ENCODE peak calls at places on chromosomes 12 and 14, in four cellular contexts. One of them, this sample, is unnamed.

GRCh38 chr12:114265036-114265435 is 140.9 kb downstream of the TBX5 start:
- DNase-seq in central memory CD4-positive, alpha-beta T cell: no peak
- DNase-seq in stimulated activated CD4-positive, alpha-beta T cell treated with anti-CD3 and anti-CD28 coated beads, Interleukin-1b, Interleukin-23, amount 100 ng/mL, for 24 hours: no peak
- DNase-seq in effector memory CD4-positive, alpha-beta T cell: no peak
- DNase-seq in this sample: no peak

GRCh38 chr14:105337966-105338365 is 23.4 kb downstream of the PACS2 start:
- DNase-seq in effector memory CD4-positive, alpha-beta T cell: no peak
- DNase-seq in central memory CD4-positive, alpha-beta T cell: no peak
- DNase-seq in stimulated activated CD4-positive, alpha-beta T cell treated with anti-CD3 and anti-CD28 coated beads, Interleukin-1b, Interleukin-23, amount 100 ng/mL, for 24 hours: no peak
- DNase-seq in this sample: no peak

GRCh38 chr12:90280033-90280432 is 571.4 kb upstream of the ATP2B1 start:
- DNase-seq in stimulated activated CD4-positive, alpha-beta T cell treated with anti-CD3 and anti-CD28 coated beads, Interleukin-1b, Interleukin-23, amount 100 ng/mL, for 24 hours: no peak
- DNase-seq in central memory CD4-positive, alpha-beta T cell: no peak
- DNase-seq in effector memory CD4-positive, alpha-beta T cell: no peak
- DNase-seq in this sample: no peak

GRCh38 chr12:47870175-47870781 is 34.5 kb downstream of the VDR start:
- DNase-seq in effector memory CD4-positive, alpha-beta T cell: no peak
- DNase-seq in central memory CD4-positive, alpha-beta T cell: no peak
- DNase-seq in stimulated activated CD4-positive, alpha-beta T cell treated with anti-CD3 and anti-CD28 coated beads, Interleukin-1b, Interleukin-23, amount 100 ng/mL, for 24 hours: no peak
- DNase-seq in this sample: no peak

GRCh38 chr14:80906946-80907345 is 34.6 kb downstream of the CEP128 start:
- DNase-seq in stimulated activated CD4-positive, alpha-beta T cell treated with anti-CD3 and anti-CD28 coated beads, Interleukin-1b, Interleukin-23, amount 100 ng/mL, for 24 hours: no peak
- DNase-seq in effector memory CD4-positive, alpha-beta T cell: no peak
- DNase-seq in central memory CD4-positive, alpha-beta T cell: no peak
- DNase-seq in this sample: no peak

GRCh38 chr14:24795406-24795805 is 161.4 kb upstream of the GZMB start:
- DNase-seq in stimulated activated CD4-positive, alpha-beta T cell treated with anti-CD3 and anti-CD28 coated beads, Interleukin-1b, Interleukin-23, amount 100 ng/mL, for 24 hours: no peak
- DNase-seq in central memory CD4-positive, alpha-beta T cell: no peak
- DNase-seq in effector memory CD4-positive, alpha-beta T cell: no peak
- DNase-seq in this sample: no peak

GRCh38 chr14:106024983-106025604 is 498.7 kb downstream of the TMEM121 start:
- DNase-seq in central memory CD4-positive, alpha-beta T cell: no peak
- DNase-seq in effector memory CD4-positive, alpha-beta T cell: no peak
- DNase-seq in stimulated activated CD4-positive, alpha-beta T cell treated with anti-CD3 and anti-CD28 coated beads, Interleukin-1b, Interleukin-23, amount 100 ng/mL, for 24 hours: no peak
- DNase-seq in this sample: no peak

GRCh38 chr12:10753066-10753465 is 29.9 kb upstream of the YBX3 start:
- DNase-seq in stimulated activated CD4-positive, alpha-beta T cell treated with anti-CD3 and anti-CD28 coated beads, Interleukin-1b, Interleukin-23, amount 100 ng/mL, for 24 hours: no peak
- DNase-seq in central memory CD4-positive, alpha-beta T cell: no peak
- DNase-seq in effector memory CD4-positive, alpha-beta T cell: no peak
- DNase-seq in this sample: no peak

GRCh38 chr12:6452245-6452731 is 446 bp downstream of the TAPBPL start:
- DNase-seq in effector memory CD4-positive, alpha-beta T cell: no peak
- DNase-seq in stimulated activated CD4-positive, alpha-beta T cell treated with anti-CD3 and anti-CD28 coated beads, Interleukin-1b, Interleukin-23, amount 100 ng/mL, for 24 hours: no peak
- DNase-seq in central memory CD4-positive, alpha-beta T cell: no peak
- DNase-seq in this sample: no peak

GRCh38 chr12:118136559-118137003 is 657 bp downstream of the PEBP1 start:
- DNase-seq in stimulated activated CD4-positive, alpha-beta T cell treated with anti-CD3 and anti-CD28 coated beads, Interleukin-1b, Interleukin-23, amount 100 ng/mL, for 24 hours: no peak
- DNase-seq in effector memory CD4-positive, alpha-beta T cell: no peak
- DNase-seq in central memory CD4-positive, alpha-beta T cell: peak; percentile 14
- DNase-seq in this sample: no peak

GRCh38 chr12:46446645-46447044 is 74.1 kb upstream of the SLC38A2 start:
- DNase-seq in stimulated activated CD4-positive, alpha-beta T cell treated with anti-CD3 and anti-CD28 coated beads, Interleukin-1b, Interleukin-23, amount 100 ng/mL, for 24 hours: no peak
- DNase-seq in effector memory CD4-positive, alpha-beta T cell: no peak
- DNase-seq in central memory CD4-positive, alpha-beta T cell: no peak
- DNase-seq in this sample: no peak

GRCh38 chr14:99730876-99731351 is 46.8 kb downstream of the CYP46A1 start:
- DNase-seq in stimulated activated CD4-positive, alpha-beta T cell treated with anti-CD3 and anti-CD28 coated beads, Interleukin-1b, Interleukin-23, amount 100 ng/mL, for 24 hours: no peak
- DNase-seq in central memory CD4-positive, alpha-beta T cell: no peak
- DNase-seq in effector memory CD4-positive, alpha-beta T cell: no peak
- DNase-seq in this sample: no peak

GRCh38 chr14:53953828-53954550 is 2.6 kb downstream of the BMP4 start:
- DNase-seq in stimulated activated CD4-positive, alpha-beta T cell treated with anti-CD3 and anti-CD28 coated beads, Interleukin-1b, Interleukin-23, amount 100 ng/mL, for 24 hours: no peak
- DNase-seq in effector memory CD4-positive, alpha-beta T cell: no peak
- DNase-seq in central memory CD4-positive, alpha-beta T cell: no peak
- DNase-seq in this sample: no peak

GRCh38 chr14:52837451-52837850 is 46.0 kb upstream of the GNPNAT1 start:
- DNase-seq in stimulated activated CD4-positive, alpha-beta T cell treated with anti-CD3 and anti-CD28 coated beads, Interleukin-1b, Interleukin-23, amount 100 ng/mL, for 24 hours: no peak
- DNase-seq in effector memory CD4-positive, alpha-beta T cell: no peak
- DNase-seq in central memory CD4-positive, alpha-beta T cell: no peak
- DNase-seq in this sample: no peak

GRCh38 chr12:10153271-10154144 is 18.4 kb downstream of the OLR1 start:
- DNase-seq in central memory CD4-positive, alpha-beta T cell: peak; percentile 50
- DNase-seq in effector memory CD4-positive, alpha-beta T cell: peak; percentile 8
- DNase-seq in stimulated activated CD4-positive, alpha-beta T cell treated with anti-CD3 and anti-CD28 coated beads, Interleukin-1b, Interleukin-23, amount 100 ng/mL, for 24 hours: peak; percentile 21
- DNase-seq in this sample: peak; percentile 20

GRCh38 chr12:2481346-2481745 is 313.4 kb upstream of the FKBP4 start:
- DNase-seq in stimulated activated CD4-positive, alpha-beta T cell treated with anti-CD3 and anti-CD28 coated beads, Interleukin-1b, Interleukin-23, amount 100 ng/mL, for 24 hours: no peak
- DNase-seq in effector memory CD4-positive, alpha-beta T cell: no peak
- DNase-seq in central memory CD4-positive, alpha-beta T cell: no peak
- DNase-seq in this sample: no peak

GRCh38 chr12:82880442-82880901 is 193.8 kb downstream of the TMTC2 start:
- DNase-seq in effector memory CD4-positive, alpha-beta T cell: no peak
- DNase-seq in stimulated activated CD4-positive, alpha-beta T cell treated with anti-CD3 and anti-CD28 coated beads, Interleukin-1b, Interleukin-23, amount 100 ng/mL, for 24 hours: no peak
- DNase-seq in central memory CD4-positive, alpha-beta T cell: no peak
- DNase-seq in this sample: no peak

GRCh38 chr12:131345521-131346436 is 365.1 kb upstream of the SFSWAP start:
- DNase-seq in central memory CD4-positive, alpha-beta T cell: no peak
- DNase-seq in stimulated activated CD4-positive, alpha-beta T cell treated with anti-CD3 and anti-CD28 coated beads, Interleukin-1b, Interleukin-23, amount 100 ng/mL, for 24 hours: no peak
- DNase-seq in effector memory CD4-positive, alpha-beta T cell: no peak
- DNase-seq in this sample: no peak

GRCh38 chr14:96554315-96554910 is 52.2 kb downstream of the PAPOLA start:
- DNase-seq in central memory CD4-positive, alpha-beta T cell: no peak
- DNase-seq in stimulated activated CD4-positive, alpha-beta T cell treated with anti-CD3 and anti-CD28 coated beads, Interleukin-1b, Interleukin-23, amount 100 ng/mL, for 24 hours: no peak
- DNase-seq in effector memory CD4-positive, alpha-beta T cell: no peak
- DNase-seq in this sample: no peak

GRCh38 chr14:95885866-95886265 is 9.2 kb downstream of the TUNAR start:
- DNase-seq in effector memory CD4-positive, alpha-beta T cell: no peak
- DNase-seq in stimulated activated CD4-positive, alpha-beta T cell treated with anti-CD3 and anti-CD28 coated beads, Interleukin-1b, Interleukin-23, amount 100 ng/mL, for 24 hours: no peak
- DNase-seq in central memory CD4-positive, alpha-beta T cell: no peak
- DNase-seq in this sample: no peak

GRCh38 chr12:109811624-109811995 is 21.6 kb downstream of the TRPV4 start:
- DNase-seq in stimulated activated CD4-positive, alpha-beta T cell treated with anti-CD3 and anti-CD28 coated beads, Interleukin-1b, Interleukin-23, amount 100 ng/mL, for 24 hours: no peak
- DNase-seq in central memory CD4-positive, alpha-beta T cell: no peak
- DNase-seq in effector memory CD4-positive, alpha-beta T cell: no peak
- DNase-seq in this sample: no peak